ENCODE peak calls at places on chromosomes 7 and 10, in eight cellular contexts. N is H54; V is MCF 10A; D is AG04450; P is stimulated activated CD4-positive, alpha-beta T cell treated with anti-CD3 and anti-CD28 coated beads, Interleukin-12 subunit alpha, Interleukin-12 subunit beta, amount 100 ng/mL, for 4 hours; H is neural crest cell; E is astrocyte; W is fibroblast of pulmonary artery. C is an unnamed sample.

GRCh38 chr7:15950299-15950698 is 263.8 kb upstream of the MEOX2 start:
- DNase-seq in P (no peak), D (no peak), N (no peak), W (no peak), E (no peak), H (no peak), V (no peak), C (no peak)

GRCh38 chr10:48814933-48815332 is 124.7 kb downstream of the LRRC18 start:
- DNase-seq in W (no peak), E (no peak), N (no peak), H (no peak), P (no peak), V (peak), D (no peak), C (no peak)

GRCh38 chr10:121994429-121994881 is 5.5 kb downstream of the TACC2 start:
- DNase-seq in H (no peak), E (no peak), N (no peak), V (no peak), D (no peak), P (no peak), W (no peak), C (peak)

GRCh38 chr7:132049462-132050304 is 493.3 kb upstream of the PODXL start:
- DNase-seq in V (peak), P (peak), H (peak), N (no peak), D (no peak), W (peak), E (no peak), C (no peak)

GRCh38 chr7:2738110-2738509 is 50.1 kb downstream of the AMZ1 start:
- DNase-seq in D (no peak), W (peak), E (no peak), N (no peak), P (no peak), V (no peak), H (no peak), C (no peak)

GRCh38 chr10:31582365-31583052 is 263.5 kb downstream of the ZEB1 start:
- DNase-seq in H (no peak), W (peak), N (peak), E (peak), P (no peak), D (no peak), V (peak), C (no peak)

GRCh38 chr10:70738425-70739121 is 46.6 kb downstream of the TBATA start:
- DNase-seq in D (no peak), H (no peak), N (peak), V (no peak), W (no peak), P (no peak), E (no peak), C (no peak)

GRCh38 chr10:10626734-10627133 is 390.9 kb upstream of the CELF2 start:
- DNase-seq in P (no peak), H (no peak), E (no peak), W (no peak), D (no peak), N (no peak), V (no peak), C (no peak)

GRCh38 chr10:3805227-3805790 is 20.3 kb upstream of the KLF6 start:
- DNase-seq in P (no peak), D (no peak), V (peak), E (peak), N (no peak), W (peak), H (no peak), C (peak)

GRCh38 chr7:115198143-115198542 is 276.2 kb downstream of the MDFIC start:
- DNase-seq in E (peak), D (peak), H (no peak), P (no peak), W (peak), V (no peak), N (no peak), C (no peak)

GRCh38 chr10:91955114-91955513 is 31.5 kb downstream of the BTAF1 start:
- DNase-seq in V (peak), H (no peak), N (no peak), P (no peak), E (no peak), W (peak), D (no peak), C (peak)

GRCh38 chr7:149820622-149821190 is 17.5 kb upstream of the ZNF862 start:
- DNase-seq in N (no peak), H (no peak), V (no peak), P (no peak), E (no peak), D (no peak), W (no peak), C (no peak)

GRCh38 chr7:16001477-16001876 is 315.0 kb upstream of the MEOX2 start:
- DNase-seq in W (no peak), N (no peak), H (no peak), D (no peak), V (no peak), P (no peak), E (no peak), C (no peak)